ENCODE peak calls at places on chromosomes 2 and 18, in eight cellular contexts. One of them, this sample, is unnamed.

GRCh38 chr18:11051462-11051861 is 97.9 kb downstream of the PIEZO2 start:
- DNase-seq in ovary: no peak
- DNase-seq in GM23338: no peak
- DNase-seq in kidney epithelial cell: no peak
- DNase-seq in fibroblast of the aortic adventitia: no peak
- DNase-seq in retinal pigment epithelial cell: no peak
- DNase-seq in cardiac fibroblast: no peak
- DNase-seq in CD8-positive, alpha-beta T cell: no peak
- DNase-seq in this sample: no peak

GRCh38 chr2:239549711-239550265 is 149.0 kb upstream of the HDAC4 start:
- DNase-seq in retinal pigment epithelial cell: no peak
- DNase-seq in ovary: no peak
- DNase-seq in CD8-positive, alpha-beta T cell: no peak
- DNase-seq in GM23338: no peak
- DNase-seq in cardiac fibroblast: no peak
- DNase-seq in fibroblast of the aortic adventitia: no peak
- DNase-seq in kidney epithelial cell: no peak
- DNase-seq in this sample: no peak

GRCh38 chr2:113123731-113124130 is 3.7 kb upstream of the IL1RN start:
- DNase-seq in retinal pigment epithelial cell: no peak
- DNase-seq in GM23338: no peak
- DNase-seq in fibroblast of the aortic adventitia: no peak
- DNase-seq in ovary: no peak
- DNase-seq in cardiac fibroblast: no peak
- DNase-seq in kidney epithelial cell: no peak
- DNase-seq in CD8-positive, alpha-beta T cell: no peak
- DNase-seq in this sample: no peak

GRCh38 chr2:96118698-96119388 is 2.5 kb upstream of the ADRA2B start:
- DNase-seq in GM23338: no peak
- DNase-seq in cardiac fibroblast: no peak
- DNase-seq in fibroblast of the aortic adventitia: no peak
- DNase-seq in CD8-positive, alpha-beta T cell: no peak
- DNase-seq in retinal pigment epithelial cell: no peak
- DNase-seq in kidney epithelial cell: no peak
- DNase-seq in ovary: no peak
- DNase-seq in this sample: no peak

GRCh38 chr2:213229814-213230213 is 54.5 kb upstream of the SPAG16 start:
- DNase-seq in kidney epithelial cell: no peak
- DNase-seq in cardiac fibroblast: peak; percentile 93
- DNase-seq in ovary: no peak
- DNase-seq in CD8-positive, alpha-beta T cell: no peak
- DNase-seq in GM23338: no peak
- DNase-seq in retinal pigment epithelial cell: no peak
- DNase-seq in fibroblast of the aortic adventitia: peak; percentile 35
- DNase-seq in this sample: peak; percentile 75

GRCh38 chr18:35030234-35030989 is 10.8 kb upstream of the MAPRE2 start:
- DNase-seq in retinal pigment epithelial cell: no peak
- DNase-seq in fibroblast of the aortic adventitia: no peak
- DNase-seq in cardiac fibroblast: no peak
- DNase-seq in GM23338: no peak
- DNase-seq in kidney epithelial cell: no peak
- DNase-seq in CD8-positive, alpha-beta T cell: no peak
- DNase-seq in ovary: no peak
- DNase-seq in this sample: no peak

GRCh38 chr2:28338046-28338753 is 54.5 kb upstream of the FOSL2 start:
- DNase-seq in CD8-positive, alpha-beta T cell: no peak
- DNase-seq in retinal pigment epithelial cell: peak; percentile 84
- DNase-seq in fibroblast of the aortic adventitia: peak; percentile 96
- DNase-seq in kidney epithelial cell: no peak
- DNase-seq in cardiac fibroblast: peak; percentile 81
- DNase-seq in GM23338: no peak
- DNase-seq in ovary: peak; percentile 66
- DNase-seq in this sample: peak; percentile 93

GRCh38 chr2:181823405-181823804 is 68.1 kb upstream of the ITPRID2 start:
- DNase-seq in kidney epithelial cell: no peak
- DNase-seq in ovary: no peak
- DNase-seq in fibroblast of the aortic adventitia: no peak
- DNase-seq in cardiac fibroblast: no peak
- DNase-seq in GM23338: no peak
- DNase-seq in retinal pigment epithelial cell: no peak
- DNase-seq in CD8-positive, alpha-beta T cell: no peak
- DNase-seq in this sample: no peak

GRCh38 chr2:8628870-8629209 is 53.0 kb upstream of the ID2 start:
- DNase-seq in retinal pigment epithelial cell: no peak
- DNase-seq in GM23338: no peak
- DNase-seq in cardiac fibroblast: no peak
- DNase-seq in fibroblast of the aortic adventitia: no peak
- DNase-seq in CD8-positive, alpha-beta T cell: no peak
- DNase-seq in kidney epithelial cell: no peak
- DNase-seq in ovary: no peak
- DNase-seq in this sample: no peak

GRCh38 chr18:73850782-73851181 is 296.9 kb downstream of the FBXO15 start:
- DNase-seq in CD8-positive, alpha-beta T cell: no peak
- DNase-seq in ovary: no peak
- DNase-seq in cardiac fibroblast: peak; percentile 7
- DNase-seq in retinal pigment epithelial cell: no peak
- DNase-seq in kidney epithelial cell: no peak
- DNase-seq in GM23338: no peak
- DNase-seq in fibroblast of the aortic adventitia: no peak
- DNase-seq in this sample: no peak

GRCh38 chr2:174768557-174768956 is 4.3 kb upstream of the CHRNA1 start:
- DNase-seq in cardiac fibroblast: no peak
- DNase-seq in ovary: no peak
- DNase-seq in CD8-positive, alpha-beta T cell: no peak
- DNase-seq in GM23338: peak; percentile 22
- DNase-seq in kidney epithelial cell: no peak
- DNase-seq in retinal pigment epithelial cell: no peak
- DNase-seq in fibroblast of the aortic adventitia: no peak
- DNase-seq in this sample: no peak

GRCh38 chr2:156009293-156009692 is 323.2 kb downstream of the NR4A2 start:
- DNase-seq in GM23338: no peak
- DNase-seq in retinal pigment epithelial cell: no peak
- DNase-seq in CD8-positive, alpha-beta T cell: no peak
- DNase-seq in cardiac fibroblast: no peak
- DNase-seq in kidney epithelial cell: no peak
- DNase-seq in ovary: no peak
- DNase-seq in fibroblast of the aortic adventitia: no peak
- DNase-seq in this sample: no peak

GRCh38 chr2:120497261-120497977 is 151.5 kb downstream of the INHBB start:
- DNase-seq in ovary: no peak
- DNase-seq in fibroblast of the aortic adventitia: no peak
- DNase-seq in cardiac fibroblast: no peak
- DNase-seq in kidney epithelial cell: no peak
- DNase-seq in CD8-positive, alpha-beta T cell: no peak
- DNase-seq in GM23338: no peak
- DNase-seq in retinal pigment epithelial cell: no peak
- DNase-seq in this sample: no peak

GRCh38 chr2:173766537-173767289 is 198.5 kb downstream of the SP3 start:
- DNase-seq in CD8-positive, alpha-beta T cell: no peak
- DNase-seq in GM23338: no peak
- DNase-seq in ovary: no peak
- DNase-seq in kidney epithelial cell: no peak
- DNase-seq in fibroblast of the aortic adventitia: no peak
- DNase-seq in retinal pigment epithelial cell: no peak
- DNase-seq in cardiac fibroblast: no peak
- DNase-seq in this sample: no peak

DNA sequence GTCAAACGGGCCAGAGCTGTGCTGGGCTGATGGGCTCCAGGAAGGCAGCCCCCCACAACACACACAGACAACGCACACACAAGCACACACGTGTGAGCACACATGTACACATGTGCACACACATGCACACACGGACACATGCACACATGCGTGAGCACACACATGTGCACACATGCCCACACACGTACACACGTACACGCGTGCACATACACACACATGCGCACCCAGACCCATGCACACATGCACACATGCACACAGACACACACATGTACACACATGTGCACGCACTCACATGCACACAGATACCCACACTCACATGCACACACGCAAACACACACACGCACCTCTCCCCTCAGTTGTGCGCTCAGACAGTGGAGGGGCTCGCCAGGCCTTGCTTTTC is 31.2 kb upstream of the HPCAL1 start:
- DNase-seq in CD8-positive, alpha-beta T cell: no peak
- DNase-seq in kidney epithelial cell: no peak
- DNase-seq in ovary: no peak
- DNase-seq in cardiac fibroblast: no peak
- DNase-seq in fibroblast of the aortic adventitia: no peak
- DNase-seq in GM23338: no peak
- DNase-seq in retinal pigment epithelial cell: no peak
- DNase-seq in this sample: no peak
- TF ChIP-seq CTCF in CD8-positive, alpha-beta T cell: no peak
- TF ChIP-seq CTCF in kidney epithelial cell: no peak
- TF ChIP-seq CTCF in ovary: no peak
- TF ChIP-seq CTCF in cardiac fibroblast: no peak
- TF ChIP-seq CTCF in fibroblast of the aortic adventitia: no peak
- TF ChIP-seq CTCF in GM23338: no peak
- TF ChIP-seq CTCF in retinal pigment epithelial cell: no peak
- TF ChIP-seq CTCF in this sample: no peak

DNA sequence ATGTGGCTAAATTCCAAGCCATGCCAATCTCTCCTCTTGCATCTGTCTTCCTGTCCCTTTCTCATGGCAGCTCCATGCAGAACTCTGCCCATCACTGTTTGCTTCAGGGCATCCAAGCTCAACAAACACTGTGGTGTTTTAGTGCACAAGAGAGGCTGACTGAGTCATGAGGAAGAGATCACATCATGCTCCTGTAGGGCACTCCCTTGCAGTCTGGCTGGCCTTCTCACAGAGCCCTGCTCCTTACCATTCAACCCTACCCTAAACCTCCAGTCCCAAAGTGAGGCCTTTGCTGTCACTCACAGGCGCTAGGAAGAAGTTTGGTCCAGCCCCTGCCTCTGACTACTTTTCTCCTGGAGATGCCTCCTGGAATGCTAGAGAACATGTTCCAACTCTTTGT is 194.0 kb downstream of the LRATD1 start:
- DNase-seq in cardiac fibroblast: no peak
- DNase-seq in kidney epithelial cell: no peak
- DNase-seq in retinal pigment epithelial cell: no peak
- DNase-seq in GM23338: no peak
- DNase-seq in ovary: no peak
- DNase-seq in fibroblast of the aortic adventitia: no peak
- DNase-seq in CD8-positive, alpha-beta T cell: no peak
- DNase-seq in this sample: peak; percentile 8
- TF ChIP-seq CTCF in cardiac fibroblast: no peak
- TF ChIP-seq CTCF in kidney epithelial cell: no peak
- TF ChIP-seq CTCF in retinal pigment epithelial cell: no peak
- TF ChIP-seq CTCF in GM23338: no peak
- TF ChIP-seq CTCF in ovary: no peak
- TF ChIP-seq CTCF in fibroblast of the aortic adventitia: no peak
- TF ChIP-seq CTCF in CD8-positive, alpha-beta T cell: no peak
- TF ChIP-seq CTCF in this sample: no peak

GRCh38 chr2:178886006-178886405 is 78.8 kb upstream of the TTN start:
- DNase-seq in retinal pigment epithelial cell: no peak
- DNase-seq in cardiac fibroblast: no peak
- DNase-seq in ovary: no peak
- DNase-seq in CD8-positive, alpha-beta T cell: no peak
- DNase-seq in kidney epithelial cell: no peak
- DNase-seq in GM23338: peak; percentile 18
- DNase-seq in fibroblast of the aortic adventitia: no peak
- DNase-seq in this sample: peak; percentile 15

GRCh38 chr2:178880257-178880656 is 73.0 kb upstream of the TTN start:
- DNase-seq in GM23338: no peak
- DNase-seq in kidney epithelial cell: no peak
- DNase-seq in ovary: no peak
- DNase-seq in CD8-positive, alpha-beta T cell: no peak
- DNase-seq in fibroblast of the aortic adventitia: no peak
- DNase-seq in cardiac fibroblast: no peak
- DNase-seq in retinal pigment epithelial cell: no peak
- DNase-seq in this sample: no peak

GRCh38 chr2:178884440-178884839 is 77.2 kb upstream of the TTN start:
- DNase-seq in GM23338: no peak
- DNase-seq in cardiac fibroblast: no peak
- DNase-seq in fibroblast of the aortic adventitia: no peak
- DNase-seq in ovary: no peak
- DNase-seq in CD8-positive, alpha-beta T cell: no peak
- DNase-seq in kidney epithelial cell: no peak
- DNase-seq in retinal pigment epithelial cell: no peak
- DNase-seq in this sample: no peak

GRCh38 chr2:178877874-178878273 is 70.7 kb upstream of the TTN start:
- DNase-seq in GM23338: no peak
- DNase-seq in kidney epithelial cell: no peak
- DNase-seq in ovary: no peak
- DNase-seq in CD8-positive, alpha-beta T cell: no peak
- DNase-seq in retinal pigment epithelial cell: no peak
- DNase-seq in fibroblast of the aortic adventitia: peak; percentile 39
- DNase-seq in cardiac fibroblast: no peak
- DNase-seq in this sample: no peak

GRCh38 chr2:178882666-178883440 is 75.6 kb upstream of the TTN start:
- DNase-seq in GM23338: no peak
- DNase-seq in cardiac fibroblast: peak; percentile 69
- DNase-seq in CD8-positive, alpha-beta T cell: no peak
- DNase-seq in retinal pigment epithelial cell: no peak
- DNase-seq in fibroblast of the aortic adventitia: peak; percentile 97
- DNase-seq in ovary: no peak
- DNase-seq in kidney epithelial cell: no peak
- DNase-seq in this sample: peak; percentile 93
- TF ChIP-seq CTCF in GM23338: no peak
- TF ChIP-seq CTCF in cardiac fibroblast: no peak
- TF ChIP-seq CTCF in CD8-positive, alpha-beta T cell: no peak
- TF ChIP-seq CTCF in retinal pigment epithelial cell: no peak
- TF ChIP-seq CTCF in fibroblast of the aortic adventitia: no peak
- TF ChIP-seq CTCF in ovary: no peak
- TF ChIP-seq CTCF in kidney epithelial cell: no peak
- TF ChIP-seq CTCF in this sample: no peak

DNA sequence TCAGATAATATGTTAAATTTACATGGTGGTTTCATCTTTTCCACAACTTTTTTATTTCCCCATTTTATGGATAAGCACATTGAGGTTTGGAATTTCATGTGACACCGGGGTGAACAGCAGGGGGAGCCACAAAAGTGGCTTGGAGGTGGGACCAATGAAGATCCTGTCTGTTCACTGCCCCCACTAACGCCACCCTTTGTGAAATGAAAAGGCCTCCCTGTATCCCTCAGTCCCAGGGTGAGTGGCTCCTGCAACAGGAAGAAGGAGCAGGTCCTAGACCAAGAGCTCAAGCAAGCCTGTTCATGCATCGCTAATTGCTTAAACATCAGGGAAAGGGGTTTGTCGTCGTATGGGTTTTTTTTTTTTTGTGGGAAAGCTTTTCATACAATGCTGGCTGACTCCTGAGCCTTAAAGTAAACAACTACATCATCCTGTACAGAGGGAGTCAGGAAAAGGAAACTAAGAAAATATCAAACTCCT is 267.8 kb upstream of the EPAS1 start:
- DNase-seq in cardiac fibroblast: peak; percentile 66
- DNase-seq in GM23338: no peak
- DNase-seq in fibroblast of the aortic adventitia: peak; percentile 40
- DNase-seq in ovary: no peak
- DNase-seq in CD8-positive, alpha-beta T cell: no peak
- DNase-seq in retinal pigment epithelial cell: peak; percentile 24
- DNase-seq in kidney epithelial cell: peak; percentile 61
- DNase-seq in this sample: peak; percentile 15
- TF ChIP-seq CTCF in cardiac fibroblast: peak; percentile 33
- TF ChIP-seq CTCF in GM23338: peak; percentile 45
- TF ChIP-seq CTCF in fibroblast of the aortic adventitia: no peak
- TF ChIP-seq CTCF in ovary: no peak
- TF ChIP-seq CTCF in CD8-positive, alpha-beta T cell: no peak
- TF ChIP-seq CTCF in retinal pigment epithelial cell: no peak
- TF ChIP-seq CTCF in kidney epithelial cell: peak; percentile 18
- TF ChIP-seq CTCF in this sample: peak; percentile 13

GRCh38 chr2:197359859-197360258 is 49.3 kb upstream of the ANKRD44 start:
- DNase-seq in retinal pigment epithelial cell: no peak
- DNase-seq in cardiac fibroblast: no peak
- DNase-seq in ovary: no peak
- DNase-seq in kidney epithelial cell: no peak
- DNase-seq in CD8-positive, alpha-beta T cell: no peak
- DNase-seq in fibroblast of the aortic adventitia: no peak
- DNase-seq in GM23338: peak; percentile 52
- DNase-seq in this sample: no peak
- TF ChIP-seq CTCF in retinal pigment epithelial cell: no peak
- TF ChIP-seq CTCF in cardiac fibroblast: peak; percentile 12
- TF ChIP-seq CTCF in ovary: no peak
- TF ChIP-seq CTCF in kidney epithelial cell: no peak
- TF ChIP-seq CTCF in CD8-positive, alpha-beta T cell: no peak
- TF ChIP-seq CTCF in fibroblast of the aortic adventitia: no peak
- TF ChIP-seq CTCF in GM23338: peak; percentile 62
- TF ChIP-seq CTCF in this sample: peak; percentile 4